ENCODE peak calls at places on chromosomes 12 and 14, in four cellular contexts. X, G, L and S are unnamed samples.

GRCh38 chr12:110279976-110280783 is 867 bp upstream of the ATP2A2 start:
- DNase-seq in G (peak; percentile 54), X (peak; percentile 59), L (no peak), S (no peak)

GRCh38 chr14:23071975-23072539 is 14.7 kb upstream of the CDH24 start:
- DNase-seq in L (no peak), G (no peak), X (no peak), S (no peak)

GRCh38 chr12:66262737-66263136 is 39.6 kb upstream of the HELB start:
- DNase-seq in X (no peak), G (no peak), L (no peak), S (no peak)

GRCh38 chr14:30885840-30886740 is 11.7 kb downstream of the COCH start:
- DNase-seq in G (no peak), X (no peak), L (no peak), S (no peak)

GRCh38 chr12:120421701-120422100 is 16.2 kb upstream of the COX6A1 start:
- DNase-seq in G (no peak), L (no peak), X (peak; percentile 19), S (no peak)

GRCh38 chr12:31773223-31773750 is 44.5 kb upstream of the AMN1 start:
- DNase-seq in G (no peak), L (peak; percentile 88), X (no peak), S (no peak)

GRCh38 chr14:51460051-51460450 is 191.7 kb upstream of the FRMD6 start:
- DNase-seq in L (no peak), G (no peak), X (no peak), S (no peak)

GRCh38 chr12:74903522-74903921 is 306.1 kb downstream of the KCNC2 start:
- DNase-seq in X (peak; percentile 36), L (peak; percentile 9), G (peak; percentile 4), S (no peak)

GRCh38 chr12:29146201-29146600 is 2.9 kb upstream of the FAR2 start:
- DNase-seq in X (no peak), L (no peak), G (peak; percentile 34), S (no peak)

GRCh38 chr12:32148372-32148771 is 41.7 kb downstream of the BICD1 start:
- DNase-seq in L (no peak), G (no peak), X (no peak), S (no peak)

GRCh38 chr12:66087365-66087943 is 43.1 kb downstream of the LLPH start:
- DNase-seq in X (peak; percentile 68), G (peak; percentile 61), L (peak; percentile 57), S (no peak)

GRCh38 chr14:61891810-61892209 is 129.6 kb downstream of the SNAPC1 start:
- DNase-seq in X (no peak), L (no peak), G (no peak), S (no peak)

GRCh38 chr12:5798242-5799015 is 146.6 kb downstream of the ANO2 start:
- DNase-seq in L (no peak), G (no peak), X (no peak), S (no peak)

GRCh38 chr14:94593376-94593748 is 12.1 kb downstream of the SERPINA5 start:
- DNase-seq in L (no peak), G (no peak), X (no peak), S (no peak)

GRCh38 chr14:40053396-40053795 is 621.2 kb upstream of the FBXO33 start:
- DNase-seq in G (no peak), L (no peak), X (no peak), S (no peak)
- TF ChIP-seq TCF7 in G (no peak), L (no peak), X (no peak), S (no peak)

GRCh38 chr12:2858334-2858733 is 1.5 kb upstream of the TEX52 start:
- DNase-seq in X (no peak), G (no peak), L (no peak), S (no peak)

GRCh38 chr12:2856051-2856450 is 788 bp downstream of the TEX52 start:
- DNase-seq in X (no peak), G (no peak), L (no peak), S (no peak)

GRCh38 chr12:2860170-2860569 is 3.3 kb upstream of the TEX52 start:
- DNase-seq in G (no peak), L (no peak), X (no peak), S (no peak)

GRCh38 chr12:2856901-2857495 is at the start of gene TEX52:
- DNase-seq in G (no peak), L (peak; percentile 22), X (peak; percentile 51), S (no peak)

DNA sequence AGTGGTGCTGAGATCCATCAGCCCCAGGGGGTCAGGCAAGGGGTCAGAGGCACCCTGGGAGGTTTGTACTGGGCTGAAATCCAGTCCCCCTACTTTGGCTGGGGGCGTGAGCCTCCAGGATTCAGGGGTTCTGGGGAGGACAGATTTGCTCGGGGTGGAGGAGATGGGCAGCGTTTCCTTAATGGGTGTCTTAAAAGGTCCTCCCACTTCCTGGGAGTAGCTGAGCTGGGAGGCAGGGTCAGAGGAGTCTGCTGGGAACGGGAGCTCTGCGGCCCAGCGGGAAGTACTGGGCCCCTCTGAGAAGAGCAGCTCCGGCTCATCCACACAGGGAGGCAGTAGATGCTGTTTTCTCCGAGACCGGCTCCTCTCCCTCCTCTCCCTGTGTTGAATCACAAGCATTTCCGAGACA is 2.1 kb upstream of the TEX52 start:
- DNase-seq in X (no peak), G (no peak), L (no peak), S (no peak)
- TF ChIP-seq TCF7 in X (no peak), G (no peak), L (no peak), S (no peak)

GRCh38 chr12:20314325-20314724 is 54.0 kb upstream of the PDE3A start:
- DNase-seq in X (no peak), L (no peak), G (no peak), S (no peak)
- TF ChIP-seq TCF7 in X (no peak), L (no peak), G (no peak), S (no peak)

DNA sequence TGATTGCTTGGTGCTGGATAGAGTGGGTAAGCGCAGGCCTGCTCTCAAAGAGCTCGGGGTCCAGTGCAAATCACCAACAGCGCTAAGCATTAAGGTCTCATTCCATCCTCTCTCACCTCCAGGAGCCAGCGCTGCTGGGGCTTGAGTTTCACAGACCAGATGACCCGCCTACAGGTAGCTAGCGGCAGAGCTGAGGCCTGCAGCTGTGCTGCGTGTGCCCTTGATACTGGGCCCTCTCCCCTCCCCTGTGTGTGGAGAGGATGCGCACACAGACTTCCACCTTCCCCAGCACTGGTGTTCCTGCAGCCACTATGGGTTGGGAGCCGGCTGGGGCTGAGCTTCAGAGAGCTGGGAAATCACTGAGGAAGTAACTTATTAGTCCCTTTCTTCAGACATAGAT is 149.9 kb downstream of the CALM1 start:
- DNase-seq in G (no peak), X (peak; percentile 54), L (no peak), S (no peak)
- TF ChIP-seq TCF7 in G (no peak), X (no peak), L (no peak), S (no peak)

DNA sequence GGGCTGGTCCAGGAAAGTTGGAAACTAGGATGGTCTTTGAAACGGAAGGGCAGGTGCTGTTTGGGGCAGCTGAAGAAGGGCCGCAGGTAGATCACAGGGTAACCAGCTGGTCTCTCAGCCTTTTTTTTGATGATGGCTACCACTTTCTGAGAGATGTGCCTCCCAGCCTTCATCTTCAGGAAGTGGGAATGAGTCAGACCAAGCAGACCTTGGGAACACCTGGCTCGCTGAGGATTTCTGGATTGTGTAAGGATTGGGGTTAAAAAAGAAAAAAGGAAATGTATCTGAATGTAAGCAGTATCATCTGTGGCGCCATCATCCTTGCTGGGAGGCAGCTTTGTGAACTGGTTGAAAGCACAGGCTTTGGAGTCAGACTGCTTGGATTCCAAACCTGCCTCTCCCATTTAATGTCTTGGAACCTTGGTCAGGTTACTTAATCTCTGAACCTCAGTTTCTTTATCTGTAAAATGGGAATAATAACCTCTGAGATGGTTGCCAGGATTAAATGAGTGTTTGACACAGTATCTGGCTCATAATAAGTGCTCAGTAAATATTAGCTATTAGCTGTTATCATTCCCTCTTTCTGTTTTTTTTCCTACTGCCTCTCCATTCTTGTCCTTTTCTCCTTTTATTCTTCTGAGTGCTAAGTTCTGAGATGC is 1.7 kb downstream of the PRPF40B start:
- DNase-seq in X (no peak), G (peak; percentile 10), L (no peak), S (no peak)
- TF ChIP-seq TCF7 in X (no peak), G (no peak), L (no peak), S (no peak)

GRCh38 chr14:36655963-36656768 is 5.5 kb upstream of the PAX9 start:
- DNase-seq in G (no peak), L (peak; percentile 52), X (peak; percentile 84), S (no peak)
- TF ChIP-seq TCF7 in G (no peak), L (no peak), X (no peak), S (no peak)

DNA sequence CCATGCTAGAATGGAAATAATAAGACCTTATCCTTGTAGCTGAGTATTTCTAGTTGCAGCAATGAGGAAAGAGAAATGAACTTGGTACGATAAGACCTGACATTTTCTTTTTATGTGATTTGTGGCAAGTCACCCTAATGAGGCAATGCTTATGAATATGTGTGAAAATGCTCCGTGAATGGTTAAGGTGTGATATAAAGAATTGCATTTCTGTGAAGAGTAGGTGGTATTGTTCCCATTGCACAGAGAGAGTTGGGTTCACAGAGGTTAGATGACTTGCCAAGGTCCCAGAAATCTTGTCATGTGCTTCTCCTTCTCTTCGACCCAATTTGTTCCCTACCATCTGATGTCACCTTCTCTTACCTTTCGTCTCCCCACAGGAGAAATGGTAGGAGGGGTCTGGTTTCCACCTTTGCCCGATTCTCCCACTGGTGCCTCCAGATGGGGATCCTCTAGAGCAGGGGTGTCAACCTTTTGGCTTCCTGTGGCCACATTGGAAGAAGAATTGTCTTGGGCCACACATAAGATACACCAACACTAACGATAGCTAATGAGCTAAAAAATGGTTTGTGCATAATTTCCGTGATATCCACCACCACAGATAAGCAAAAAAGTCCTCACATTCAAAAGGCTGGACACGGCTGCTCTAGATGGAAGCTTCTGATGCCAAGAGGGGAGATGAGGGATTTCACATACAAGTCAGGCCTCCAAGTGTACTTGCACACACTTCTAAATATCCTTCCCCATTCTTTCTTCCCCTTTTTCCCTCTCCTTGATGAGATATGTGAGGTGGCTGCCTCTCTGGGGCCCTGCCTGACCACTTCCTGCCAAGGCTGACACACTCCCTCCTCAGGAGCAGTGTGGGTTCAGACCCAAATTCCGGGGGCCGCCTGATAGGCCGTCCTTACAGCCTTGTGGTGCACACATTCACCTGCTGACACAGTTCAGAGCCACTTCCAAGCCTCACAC is 96.1 kb downstream of the PLXNC1 start:
- DNase-seq in L (no peak), G (peak; percentile 54), X (no peak), S (no peak)
- TF ChIP-seq TCF7 in L (no peak), G (no peak), X (no peak), S (no peak)

GRCh38 chr14:104393898-104394605 is 185.5 kb upstream of the C14orf180 start:
- DNase-seq in G (no peak), L (no peak), X (no peak), S (no peak)
- TF ChIP-seq TCF7 in G (no peak), L (no peak), X (no peak), S (no peak)